ENCODE peak calls at places on chromosomes 11 and 22, in four cellular contexts. O is H9, X is colonic mucosa, Z is GM23248. Y is an unnamed sample. For H3K9me3, the result is how much of the 10 kb centered on the place peaks cover.

GRCh38 chr11:100445231-100445735 is 241.8 kb upstream of the ARHGAP42 start:
- DNase-seq in Z (no peak), X (no peak), O (no peak), Y (no peak)

GRCh38 chr11:118175600-118176399 is 639 bp downstream of the SCN2B start:
- DNase-seq in Z (no peak), X (no peak), O (no peak), Y (no peak)

GRCh38 chr22:29393019-29393608 is 4.7 kb upstream of the AP1B1 start:
- DNase-seq in Z (no peak), X (no peak), O (peak), Y (no peak)

GRCh38 chr11:66467034-66467659 is 442 bp downstream of the PELI3 start:
- DNase-seq in X (peak), O (no peak), Z (peak), Y (peak)

GRCh38 chr11:65187146-65187675 is 5.5 kb downstream of the CAPN1 start:
- DNase-seq in Z (no peak), O (no peak), X (peak), Y (no peak)

GRCh38 chr22:25002241-25002985 is 49.9 kb downstream of the KIAA1671 start:
- DNase-seq in X (no peak), O (no peak), Z (no peak), Y (no peak)

GRCh38 chr11:19790831-19791552 is 78.4 kb downstream of the NAV2 start:
- DNase-seq in X (peak), O (peak), Z (no peak), Y (no peak)

GRCh38 chr22:24768537-24769374 is 5.8 kb downstream of the PIWIL3 start:
- DNase-seq in Z (peak), O (peak), X (peak), Y (peak)

GRCh38 chr22:25760294-25760693 is 18.3 kb downstream of the MYO18B start:
- DNase-seq in Z (no peak), O (no peak), X (no peak), Y (no peak)

GRCh38 chr11:123405123-123405592 is 24.9 kb upstream of the GRAMD1B start:
- DNase-seq in X (no peak), Z (no peak), O (no peak), Y (no peak)

GRCh38 chr11:9263840-9264380 is 1.2 kb downstream of the DENND5A start:
- DNase-seq in O (no peak), X (no peak), Z (peak), Y (peak)

GRCh38 chr11:57321388-57321995 is 3.3 kb downstream of the TNKS1BP1 start:
- DNase-seq in Z (no peak), X (peak), O (no peak), Y (no peak)

GRCh38 chr11:45098929-45099328 is 47.5 kb upstream of the PRDM11 start:
- DNase-seq in Z (no peak), X (no peak), O (no peak), Y (no peak)

GRCh38 chr11:12192796-12193514 is 82.6 kb downstream of the MICAL2 start:
- DNase-seq in Z (no peak), X (no peak), O (no peak), Y (no peak)

GRCh38 chr11:65506770-65507485 is 8.1 kb downstream of the MALAT1 start:
- DNase-seq in Z (peak), X (peak), O (peak), Y (peak)

GRCh38 chr11:113470233-113470632 is 5.0 kb downstream of the DRD2 start:
- DNase-seq in Z (no peak), O (no peak), X (no peak), Y (no peak)

GRCh38 chr22:17871726-17872458 is 97.6 kb upstream of the BID start:
- DNase-seq in X (no peak), O (no peak), Z (no peak), Y (no peak)

GRCh38 chr22:30964858-30965257 is 3.7 kb downstream of the MORC2 start:
- DNase-seq in Z (no peak), O (no peak), X (no peak), Y (no peak)

DNA sequence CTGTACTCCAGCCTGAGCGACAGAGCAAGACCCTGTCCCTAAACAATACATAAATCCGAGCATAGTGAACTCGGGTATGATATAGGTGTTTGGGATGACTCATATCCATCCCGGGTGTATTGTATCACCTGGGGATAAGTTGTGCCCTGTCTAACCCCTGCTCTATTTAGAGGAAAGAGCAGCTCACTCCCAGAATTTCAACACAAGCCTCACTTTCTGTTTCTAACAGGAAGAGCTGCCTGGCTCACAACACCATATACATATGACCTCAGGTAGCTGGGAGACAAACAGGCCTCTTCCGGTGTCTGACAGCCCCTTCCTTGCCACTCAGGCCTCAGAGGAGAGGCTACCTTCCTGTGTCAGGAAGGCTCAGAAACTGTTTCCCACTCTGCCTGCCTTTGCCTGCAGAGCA is 9.9 kb upstream of the MICALL1 start:
- DNase-seq in O (peak), X (peak), Z (no peak), Y (no peak)
- H3K9ac ChIP-seq in O (no peak), X (peak), Z (no peak), Y (peak)

GRCh38 chr22:44489026-44489425 is 9.0 kb downstream of the RTL6 start:
- DNase-seq in Z (no peak), X (no peak), O (no peak), Y (no peak)
- H3K9me3 ChIP-seq in Z (under half), X (under half), O (under half), Y (under half)

GRCh38 chr22:20092477-20092854 is 12.4 kb downstream of the DGCR8 start:
- DNase-seq in Z (no peak), O (no peak), X (no peak), Y (no peak)

GRCh38 chr22:20093437-20093836 is 13.4 kb downstream of the DGCR8 start:
- DNase-seq in Z (no peak), X (no peak), O (no peak), Y (no peak)

GRCh38 chr22:20095521-20095920 is 15.5 kb downstream of the DGCR8 start:
- DNase-seq in Z (no peak), O (no peak), X (no peak), Y (no peak)

GRCh38 chr22:20091690-20092476 is 11.8 kb downstream of the DGCR8 start:
- DNase-seq in Z (no peak), O (no peak), X (no peak), Y (no peak)

GRCh38 chr22:20094158-20094807 is 14.2 kb downstream of the DGCR8 start:
- DNase-seq in X (no peak), O (no peak), Z (no peak), Y (no peak)
- H3K9ac ChIP-seq in X (no peak), O (no peak), Z (no peak), Y (no peak)

GRCh38 chr22:48532986-48533385 is 1294.7 kb downstream of the BRD1 start:
- DNase-seq in O (no peak), Z (no peak), X (no peak), Y (no peak)
- H3K9me3 ChIP-seq in O (under half), Z (under half), X (under half), Y (under half)

GRCh38 chr11:122398167-122398566 is 257.4 kb upstream of the UBASH3B start:
- DNase-seq in O (no peak), Z (peak), X (no peak), Y (peak)
- H3K9ac ChIP-seq in O (no peak), Z (no peak), X (no peak), Y (no peak)

DNA sequence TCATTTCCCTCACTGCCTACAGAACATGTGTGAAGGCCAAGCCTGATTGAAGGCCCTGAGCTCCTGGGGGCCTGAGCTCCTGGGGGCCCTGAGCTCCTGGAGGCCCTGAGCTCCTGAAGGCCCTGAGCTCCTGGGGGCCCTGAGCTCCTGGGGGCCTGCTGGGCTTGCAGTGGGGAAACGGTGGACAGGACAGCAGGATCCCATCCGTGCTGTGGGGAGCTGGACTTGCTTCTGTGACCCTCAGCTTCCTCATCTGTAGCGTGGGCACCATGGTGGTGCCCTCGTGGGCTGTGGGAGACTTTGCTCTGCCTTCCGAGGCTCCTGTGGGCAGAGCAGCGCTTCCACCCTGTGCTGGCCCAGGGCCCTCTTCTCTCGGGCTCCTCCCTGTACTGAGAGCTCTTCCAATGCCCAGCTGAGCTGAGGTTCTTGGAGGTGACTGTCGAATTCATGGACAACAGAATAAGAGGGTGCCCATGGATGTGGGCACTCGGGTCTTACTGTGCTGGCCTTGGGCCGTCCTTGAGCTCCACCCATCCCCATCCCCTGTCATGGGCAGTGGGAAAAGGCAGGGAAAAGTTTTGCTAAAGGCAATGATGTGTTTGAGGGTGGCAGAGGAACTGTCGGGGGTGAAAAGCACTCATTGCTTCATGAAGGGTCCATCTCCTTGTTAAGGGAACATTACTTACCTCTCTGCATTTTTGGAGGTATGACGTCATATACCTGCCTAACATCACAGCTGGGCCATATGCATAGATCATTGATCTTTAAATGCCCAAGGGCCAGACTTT is 786.7 kb downstream of the TBC1D22A start:
- DNase-seq in Z (no peak), O (no peak), X (no peak), Y (no peak)
- H3K9me3 ChIP-seq in Z (under half), O (half or more), X (under half), Y (under half)

GRCh38 chr11:119806064-119806915 is 77.3 kb upstream of the NECTIN1 start:
- DNase-seq in O (no peak), Z (no peak), X (no peak), Y (no peak)
- H3K9ac ChIP-seq in O (no peak), Z (no peak), X (no peak), Y (no peak)

DNA sequence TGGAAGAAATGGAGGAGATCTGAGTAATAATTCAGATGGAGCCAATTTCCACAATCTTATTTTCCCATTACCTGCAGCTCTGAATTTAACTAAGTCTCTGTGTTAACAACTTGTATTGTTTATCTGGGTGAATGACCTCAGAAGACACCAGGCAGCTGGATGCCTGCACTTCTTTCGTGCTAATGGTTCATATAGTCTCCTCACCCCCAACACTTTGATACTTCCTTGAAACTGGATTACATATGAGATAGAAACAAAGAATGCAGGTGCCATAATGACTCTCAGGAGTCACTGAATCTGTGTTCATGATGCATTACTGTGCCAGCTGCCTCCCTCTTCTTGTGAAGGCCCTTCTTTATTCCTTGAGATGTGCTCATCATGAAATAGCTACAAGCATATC is 125.6 kb upstream of the VPREB1 start:
- DNase-seq in Z (no peak), X (no peak), O (no peak), Y (no peak)
- H3K9me3 ChIP-seq in Z (under half), X (under half), O (under half), Y (under half)

GRCh38 chr11:77142091-77142975 is 14.3 kb downstream of the MYO7A start:
- DNase-seq in X (no peak), Z (no peak), O (no peak), Y (no peak)

GRCh38 chr11:77141475-77141874 is 13.4 kb downstream of the MYO7A start:
- DNase-seq in Z (no peak), X (no peak), O (no peak), Y (no peak)

GRCh38 chr11:77141034-77141433 is 13.0 kb downstream of the MYO7A start:
- DNase-seq in O (no peak), X (no peak), Z (peak), Y (peak)

GRCh38 chr11:77139201-77139600 is 11.2 kb downstream of the MYO7A start:
- DNase-seq in O (no peak), X (no peak), Z (no peak), Y (no peak)

DNA sequence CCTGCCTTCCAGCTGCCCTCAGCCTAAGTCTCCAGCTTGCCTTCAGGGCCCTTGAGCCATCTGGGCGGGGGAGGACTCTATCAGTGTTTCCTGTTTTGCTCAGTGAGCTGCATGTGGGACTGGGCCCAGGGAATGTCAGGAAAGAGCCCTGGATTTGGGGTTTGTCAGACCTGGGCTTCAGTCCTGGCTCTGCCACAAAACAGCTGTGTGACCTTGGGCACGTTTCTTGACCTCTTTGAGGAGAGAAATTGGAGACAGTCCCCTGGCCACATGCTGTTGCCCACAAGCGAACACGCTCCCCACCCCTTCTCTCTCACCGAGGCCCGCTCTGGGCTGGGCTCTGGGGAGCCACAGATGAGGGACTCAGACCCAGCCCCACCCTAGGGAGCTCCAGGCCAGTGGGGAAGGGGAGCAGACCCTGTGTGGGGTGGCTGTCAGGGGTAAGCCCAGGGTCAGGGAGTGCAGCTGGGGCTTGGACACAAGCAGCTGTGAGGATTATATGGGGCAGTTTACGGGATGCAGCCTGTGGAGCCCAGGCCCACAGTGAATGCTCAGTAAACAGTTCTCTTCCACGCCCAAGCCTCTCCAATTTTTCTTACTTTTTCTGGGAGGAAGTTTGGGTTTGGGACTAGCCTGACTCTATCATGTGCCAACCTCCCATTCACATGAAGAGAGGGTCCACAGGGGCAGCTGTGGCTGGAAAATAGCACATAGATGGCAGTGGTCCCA is 12.3 kb downstream of the MYO7A start:
- DNase-seq in O (peak), Z (peak), X (no peak), Y (peak)
- H3K9ac ChIP-seq in O (no peak), Z (no peak), X (peak), Y (no peak)